ENCODE peak calls at places on chromosomes 16 and 17, in five cellular contexts. W is HepG2, N is H1, U is GM12878, A is K562. P is an unnamed sample.

GRCh38 chr16:69187387-69187890 is 475 bp downstream of the SNTB2 start:
- DNase-seq in W (no peak), N (peak; percentile 72), U (no peak), A (peak; percentile 45), P (peak; percentile 87)

GRCh38 chr17:81120149-81120484 is 45.2 kb upstream of the PVALEF start:
- DNase-seq in W (no peak), N (no peak), U (no peak), A (no peak), P (no peak)

GRCh38 chr16:87930456-87930855 is 5.9 kb downstream of the CA5A start:
- DNase-seq in W (peak; percentile 23), N (no peak), U (no peak), A (peak; percentile 37), P (peak; percentile 76)

GRCh38 chr17:17497845-17498520 is 1.8 kb upstream of the RASD1 start:
- DNase-seq in W (no peak), N (no peak), U (no peak), A (no peak), P (no peak)

GRCh38 chr17:28896884-28897768 is at the start of gene FLOT2:
- DNase-seq in W (peak; percentile 54), N (peak; percentile 83), U (no peak), A (peak; percentile 84), P (peak; percentile 92)

GRCh38 chr17:76546556-76547182 is 6.8 kb downstream of the PRCD start:
- DNase-seq in W (no peak), N (no peak), U (no peak), A (no peak), P (peak; percentile 23)

GRCh38 chr16:58418601-58419000 is 26.3 kb downstream of the GINS3 start:
- DNase-seq in W (no peak), N (no peak), U (no peak), A (peak; percentile 39), P (no peak)

GRCh38 chr16:12971216-12971615 is 69.8 kb downstream of the SHISA9 start:
- DNase-seq in W (no peak), N (no peak), U (no peak), A (peak; percentile 43), P (peak; percentile 34)

GRCh38 chr16:2180461-2180860 is 15.9 kb downstream of the CASKIN1 start:
- DNase-seq in W (no peak), N (no peak), U (no peak), A (no peak), P (no peak)

GRCh38 chr17:38745545-38745944 is 2.6 kb downstream of the PCGF2 start:
- DNase-seq in W (peak; percentile 29), N (no peak), U (no peak), A (peak; percentile 41), P (no peak)

GRCh38 chr17:52154466-52154865 is 4.0 kb downstream of the CA10 start:
- DNase-seq in W (no peak), N (no peak), U (no peak), A (no peak), P (no peak)

GRCh38 chr17:74554909-74555308 is 9.0 kb upstream of the CD300C start:
- DNase-seq in W (no peak), N (no peak), U (no peak), A (no peak), P (no peak)
- TF ChIP-seq CTCF in W (no peak), N (no peak), U (no peak), A (no peak), P (no peak)

GRCh38 chr17:9021158-9021984 is at the start of gene NTN1:
- DNase-seq in W (no peak), N (peak; percentile 77), U (no peak), A (no peak), P (peak; percentile 65)
- TF ChIP-seq TAF1 in W (no peak), N (no peak), U (no peak), A (no peak), P (no peak)

DNA sequence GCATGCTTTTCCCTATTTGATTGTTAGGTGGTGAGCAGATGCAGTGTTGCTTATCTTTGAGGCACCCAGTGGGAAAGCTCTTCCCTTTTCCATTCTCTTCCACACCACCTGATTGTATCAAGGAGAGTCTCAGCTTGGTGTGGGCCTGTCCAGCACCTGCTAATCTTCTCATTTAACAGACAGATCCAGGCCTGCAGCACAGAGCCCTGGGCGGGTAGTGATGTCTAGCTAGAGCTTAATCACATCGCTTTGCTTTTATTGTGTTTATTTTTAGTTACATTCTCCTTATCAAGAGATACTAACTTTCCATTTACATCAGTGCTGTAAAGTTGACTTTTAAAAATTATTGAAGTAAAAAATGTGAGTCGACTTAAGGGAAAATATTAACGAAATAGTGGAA is 24.2 kb downstream of the FOXL1 start:
- DNase-seq in W (no peak), N (no peak), U (no peak), A (no peak), P (no peak)
- TF ChIP-seq CTCF in W (no peak), N (no peak), U (no peak), A (no peak), P (no peak)

GRCh38 chr17:42113293-42114069 is 967 bp upstream of the DHX58 start:
- DNase-seq in W (no peak), N (no peak), U (no peak), A (no peak), P (no peak)

GRCh38 chr17:42114118-42114517 is 1.6 kb upstream of the DHX58 start:
- DNase-seq in W (no peak), N (no peak), U (no peak), A (no peak), P (no peak)

GRCh38 chr17:42111265-42111636 is 1.3 kb downstream of the DHX58 start:
- DNase-seq in W (no peak), N (no peak), U (no peak), A (no peak), P (peak; percentile 51)

GRCh38 chr17:42111901-42112551 is 488 bp downstream of the DHX58 start:
- DNase-seq in W (no peak), N (no peak), U (no peak), A (no peak), P (no peak)

GRCh38 chr17:42112552-42113176 is at the start of gene DHX58:
- DNase-seq in W (peak; percentile 64), N (no peak), U (peak; percentile 90), A (peak; percentile 68), P (no peak)
- TF ChIP-seq TAF1 in W (peak; percentile 17), N (no peak), U (peak; percentile 91), A (peak; percentile 11), P (no peak)

DNA sequence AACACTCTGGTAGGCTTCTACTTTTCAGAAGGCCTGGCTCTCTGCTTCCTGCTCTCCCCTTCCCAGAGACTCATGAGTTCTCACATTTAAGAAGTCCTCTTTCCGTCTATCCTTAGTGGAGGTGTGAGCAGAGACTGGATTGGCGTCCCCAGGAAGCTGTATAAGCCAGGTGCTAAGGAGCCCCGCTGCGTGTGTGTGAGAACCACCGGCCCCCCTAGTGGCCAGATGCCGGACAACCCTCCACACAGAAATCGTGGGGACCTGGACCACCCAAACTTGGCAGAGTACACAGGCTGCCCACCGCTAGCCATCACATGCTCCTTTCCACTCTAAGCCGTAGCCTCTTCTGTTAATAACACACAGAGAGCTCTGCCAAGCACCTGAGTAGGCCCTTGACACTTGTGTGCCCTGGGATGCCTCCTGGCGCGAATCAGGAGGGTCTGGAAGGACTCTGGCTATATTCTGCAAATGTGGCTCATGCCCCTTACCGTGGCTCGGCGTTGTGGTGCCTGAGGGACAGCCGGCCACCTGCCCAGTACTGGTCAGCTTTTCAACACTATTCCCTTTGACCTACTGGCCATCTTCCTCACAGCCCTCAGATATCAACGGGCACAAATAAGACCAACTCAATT is 13.9 kb downstream of the CYB5D2 start:
- DNase-seq in W (no peak), N (peak; percentile 71), U (no peak), A (no peak), P (no peak)
- TF ChIP-seq CTCF in W (no peak), N (peak; percentile 45), U (peak; percentile 20), A (peak; percentile 42), P (peak; percentile 38)

GRCh38 chr16:29804455-29805231 is 1.7 kb upstream of the MAZ start:
- DNase-seq in W (no peak), N (no peak), U (no peak), A (peak; percentile 42), P (no peak)
- TF ChIP-seq TAF1 in W (no peak), N (no peak), U (no peak), A (no peak), P (no peak)

DNA sequence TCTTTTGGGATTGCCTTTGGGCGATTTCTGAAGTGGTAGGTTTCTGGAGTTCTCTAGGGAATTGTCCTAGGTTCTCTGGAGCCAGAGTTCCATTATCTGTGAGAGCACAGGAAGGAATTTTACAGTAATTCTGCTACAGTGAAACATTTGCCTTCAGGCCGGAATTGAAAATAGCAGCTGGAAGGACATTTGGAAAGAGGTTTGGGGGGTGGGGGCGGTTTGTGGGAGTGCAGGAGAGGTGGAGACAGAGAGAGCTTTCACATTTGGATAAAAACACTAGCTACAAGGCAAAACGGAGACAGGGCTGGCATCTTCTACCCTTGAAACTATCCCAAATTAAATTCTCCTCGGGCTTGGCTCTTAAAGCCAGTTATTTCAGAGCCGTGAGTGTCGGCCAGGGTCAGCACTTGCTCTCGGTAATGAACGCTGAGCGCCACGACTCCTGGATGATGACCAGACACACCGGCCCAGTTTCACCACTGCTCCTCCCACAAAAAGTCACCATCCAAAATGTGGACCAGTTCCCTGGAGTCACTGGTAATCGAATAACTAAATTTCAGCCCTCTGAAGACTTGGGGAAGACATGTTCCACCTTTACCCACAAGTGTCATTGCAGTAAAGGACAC is 67.7 kb upstream of the TANC2 start:
- DNase-seq in W (no peak), N (no peak), U (no peak), A (no peak), P (peak; percentile 67)
- TF ChIP-seq CTCF in W (no peak), N (no peak), U (no peak), A (no peak), P (no peak)

GRCh38 chr17:74574489-74575142 is 7.3 kb upstream of the CD300H start:
- DNase-seq in W (no peak), N (no peak), U (no peak), A (no peak), P (no peak)

GRCh38 chr17:74584714-74585113 is 7.4 kb downstream of the CD300LD start:
- DNase-seq in W (no peak), N (no peak), U (no peak), A (no peak), P (no peak)

GRCh38 chr17:74584307-74584706 is 7.8 kb downstream of the CD300LD start:
- DNase-seq in W (no peak), N (no peak), U (no peak), A (no peak), P (no peak)

GRCh38 chr17:74582633-74583032 is 9.4 kb downstream of the CD300LD start:
- DNase-seq in W (no peak), N (no peak), U (no peak), A (no peak), P (no peak)

DNA sequence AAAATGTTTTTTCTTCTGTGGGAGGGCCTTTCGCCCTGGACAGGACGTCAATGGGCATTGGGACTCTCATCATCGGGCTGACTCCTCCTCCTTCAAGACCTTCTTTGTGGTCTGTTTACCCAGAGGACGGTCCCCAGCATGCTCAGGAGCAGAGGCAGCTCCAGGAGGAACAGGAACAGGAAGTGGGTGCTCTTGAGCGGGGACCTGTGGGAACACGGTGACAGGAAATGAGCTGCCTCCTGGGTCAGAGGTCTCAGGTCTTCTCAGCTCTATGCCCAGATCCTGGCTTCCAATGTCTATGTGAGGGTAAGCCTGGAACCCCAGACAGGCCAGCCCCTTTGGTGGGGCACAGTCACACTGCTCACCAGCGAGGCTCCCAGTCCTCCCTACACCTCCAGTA is 12.2 kb downstream of the CD300LD start:
- DNase-seq in W (no peak), N (no peak), U (no peak), A (no peak), P (no peak)
- TF ChIP-seq TAF1 in W (no peak), N (no peak), U (no peak), A (no peak), P (no peak)

P was measured in SK-N-SH.